ENCODE peak calls at places on chromosomes 16 and 17, in four cellular contexts. X is brain microvascular endothelial cell, T is GM04503, Y is HTR-8/SVneo. K is an unnamed sample.

GRCh38 chr16:49089533-49089932 is 192.1 kb downstream of the CBLN1 start:
- DNase-seq in X (no peak), T (no peak), Y (no peak), K (no peak)

GRCh38 chr17:3543453-3543852 is 14.2 kb downstream of the TRPV3 start:
- DNase-seq in X (no peak), T (no peak), Y (no peak), K (no peak)

GRCh38 chr16:67645397-67646121 is 615 bp downstream of the CARMIL2 start:
- DNase-seq in X (no peak), T (no peak), Y (no peak), K (no peak)

GRCh38 chr16:56270828-56271227 is 79.5 kb downstream of the GNAO1 start:
- DNase-seq in X (no peak), T (no peak), Y (no peak), K (no peak)

GRCh38 chr16:27951752-27952151 is 111.8 kb downstream of the GSG1L start:
- DNase-seq in X (peak; percentile 2), T (peak; percentile 17), Y (no peak), K (peak; percentile 23)

GRCh38 chr17:17098426-17099035 is 56.3 kb downstream of the MPRIP start:
- DNase-seq in X (no peak), T (no peak), Y (no peak), K (no peak)

GRCh38 chr17:76554131-76554530 is 14.3 kb downstream of the PRCD start:
- DNase-seq in X (no peak), T (no peak), Y (no peak), K (no peak)

GRCh38 chr17:2388020-2388704 is 12.7 kb downstream of the MNT start:
- DNase-seq in X (no peak), T (no peak), Y (no peak), K (no peak)

GRCh38 chr17:32161029-32161428 is 18.7 kb downstream of the RHOT1 start:
- DNase-seq in X (peak; percentile 88), T (no peak), Y (no peak), K (no peak)

GRCh38 chr17:56023851-56024250 is 129.4 kb upstream of the ANKFN1 start:
- DNase-seq in X (no peak), T (no peak), Y (no peak), K (no peak)

GRCh38 chr16:69166221-69166833 is 20.6 kb upstream of the SNTB2 start:
- DNase-seq in X (peak; percentile 28), T (no peak), Y (no peak), K (peak; percentile 28)

GRCh38 chr17:75783069-75783783 is 1.4 kb upstream of the UNK start:
- DNase-seq in X (peak; percentile 41), T (peak; percentile 25), Y (no peak), K (peak; percentile 85)

GRCh38 chr17:60154616-60155426 is 5.0 kb downstream of the CA4 start:
- DNase-seq in X (peak; percentile 58), T (peak; percentile 66), Y (no peak), K (no peak)

GRCh38 chr16:8865145-8865882 is 3.5 kb downstream of the CARHSP1 start:
- DNase-seq in X (no peak), T (no peak), Y (no peak), K (no peak)

GRCh38 chr17:3658784-3659449 is 9.5 kb downstream of the TAX1BP3 start:
- DNase-seq in X (no peak), T (no peak), Y (no peak), K (no peak)